ENCODE peak calls at places on chromosomes 12 and 14, in nine cellular contexts. S is GM23338, Y is HL-60, I is sigmoid colon, N is GM12878, Q is esophagus muscularis mucosa, G is Panc1, O is K562, U is transverse colon. F is an unnamed sample.

GRCh38 chr12:51238037-51238509 is 553 bp upstream of the DAZAP2 start:
- DNase-seq in Y (no peak), O (no peak), G (no peak), S (no peak), I (no peak), U (peak; percentile 41), Q (no peak), N (no peak), F (no peak)

GRCh38 chr12:94134226-94134795 is 14.1 kb upstream of the PLXNC1 start:
- DNase-seq in I (no peak), N (no peak), O (peak; percentile 73), Y (no peak), Q (no peak), S (peak; percentile 62), G (peak; percentile 20), U (no peak), F (peak; percentile 37)

GRCh38 chr14:32709072-32709471 is 229.6 kb upstream of the NPAS3 start:
- DNase-seq in G (no peak), U (no peak), N (no peak), S (no peak), O (no peak), Q (no peak), I (peak; percentile 70), Y (no peak), F (no peak)

GRCh38 chr12:94039914-94040313 is 108.5 kb upstream of the PLXNC1 start:
- DNase-seq in U (no peak), S (no peak), Y (no peak), N (no peak), Q (no peak), G (no peak), O (no peak), I (no peak), F (no peak)

GRCh38 chr12:25458047-25458552 is 95.0 kb downstream of the LMNTD1 start:
- DNase-seq in O (no peak), U (no peak), Y (no peak), Q (peak; percentile 53), G (peak; percentile 94), I (no peak), S (no peak), N (no peak), F (peak; percentile 24)

GRCh38 chr12:48816148-48816854 is 2.0 kb upstream of the CACNB3 start:
- DNase-seq in N (no peak), O (no peak), Q (no peak), S (no peak), Y (no peak), G (no peak), U (peak; percentile 69), I (no peak), F (no peak)

GRCh38 chr12:111953455-111953854 is 59.5 kb downstream of the TMEM116 start:
- DNase-seq in I (no peak), O (no peak), S (no peak), Q (no peak), Y (no peak), N (no peak), U (no peak), G (no peak), F (no peak)

GRCh38 chr12:34198924-34199323 is 176.6 kb downstream of the ALG10 start:
- DNase-seq in S (no peak), Y (no peak), I (no peak), G (no peak), Q (no peak), N (no peak), U (no peak), O (no peak), F (no peak)

GRCh38 chr12:55720071-55720564 is at the start of gene RDH5:
- DNase-seq in U (peak; percentile 90), O (no peak), N (no peak), Q (no peak), Y (no peak), I (peak; percentile 93), S (no peak), G (no peak), F (no peak)

GRCh38 chr14:68924392-68925158 is 54.5 kb downstream of the ACTN1 start:
- DNase-seq in N (no peak), G (no peak), Y (no peak), Q (no peak), O (no peak), U (no peak), I (peak; percentile 90), S (peak; percentile 13), F (no peak)
- TF ChIP-seq POLR2AphosphoS5 in N (no peak), G (no peak), Y (no peak), Q (peak; percentile 77), O (no peak), U (no peak), I (no peak), S (no peak), F (no peak)

GRCh38 chr14:39368261-39368959 is 63.8 kb downstream of the FBXO33 start:
- DNase-seq in U (peak; percentile 32), G (no peak), O (peak; percentile 9), Q (no peak), S (peak; percentile 92), Y (peak; percentile 24), N (no peak), I (peak; percentile 74), F (peak; percentile 45)
- TF ChIP-seq POLR2AphosphoS5 in U (no peak), G (no peak), O (no peak), Q (no peak), S (no peak), Y (no peak), N (no peak), I (no peak), F (no peak)

GRCh38 chr12:69698769-69699540 is at the start of gene BEST3:
- DNase-seq in G (no peak), I (no peak), S (no peak), N (no peak), Q (no peak), U (no peak), O (no peak), Y (no peak), F (no peak)
- TF ChIP-seq POLR2AphosphoS5 in G (no peak), I (no peak), S (no peak), N (no peak), Q (no peak), U (no peak), O (no peak), Y (no peak), F (no peak)

GRCh38 chr14:91316761-91317160 is 72.3 kb upstream of the GPR68 start:
- DNase-seq in S (no peak), G (no peak), I (no peak), O (no peak), Y (no peak), N (no peak), U (no peak), Q (no peak), F (no peak)
- TF ChIP-seq POLR2AphosphoS5 in S (no peak), G (no peak), I (no peak), O (no peak), Y (no peak), N (no peak), U (no peak), Q (no peak), F (no peak)

F was measured in SK-N-MC.